ENCODE peak calls at places on chromosome 3, in seven cellular contexts. E is endothelial cell of umbilical vein; T is fibroblast of pulmonary artery; P is mucosa of gallbladder; Q is GM12865; Z is HT1080; S is activated CD8-positive, alpha-beta T cell treated with anti-CD3 and anti-CD28 coated beads, Interleukin-2, amount 10 ng/mL, durations not matched to agents 7 days and 5 days. R is an unnamed sample.

GRCh38 chr3:78913711-78914110 is 854.1 kb downstream of the ROBO1 start:
- DNase-seq in E (no peak), T (no peak), P (no peak), Q (no peak), Z (no peak), S (no peak), R (no peak)

GRCh38 chr3:72018339-72018984 is 233.5 kb upstream of the PROK2 start:
- DNase-seq in E (no peak), T (no peak), P (no peak), Q (no peak), Z (peak), S (no peak), R (no peak)

GRCh38 chr3:107283948-107284347 is 93.3 kb upstream of the CCDC54 start:
- DNase-seq in E (no peak), T (peak), P (no peak), Q (no peak), Z (no peak), S (no peak), R (no peak)

GRCh38 chr3:123764642-123765041 is 119.5 kb downstream of the MYLK start:
- DNase-seq in E (no peak), T (no peak), P (no peak), Q (no peak), Z (no peak), S (no peak), R (no peak)

GRCh38 chr3:177427096-177427495 is 229.8 kb upstream of the TBL1XR1 start:
- DNase-seq in E (no peak), T (no peak), P (no peak), Q (peak), Z (no peak), S (peak), R (no peak)

GRCh38 chr3:127739347-127740135 is 66.8 kb downstream of the ABTB1 start:
- DNase-seq in E (no peak), T (no peak), P (no peak), Q (no peak), Z (no peak), S (no peak), R (no peak)

GRCh38 chr3:195025881-195026200 is 245.1 kb downstream of the XXYLT1 start:
- DNase-seq in E (no peak), T (no peak), P (no peak), Q (no peak), Z (no peak), S (no peak), R (no peak)

GRCh38 chr3:112646623-112647022 is 5.7 kb upstream of the CCDC80 start:
- DNase-seq in E (no peak), T (no peak), P (no peak), Q (no peak), Z (peak), S (no peak), R (no peak)

GRCh38 chr3:80232760-80233159 is 465.0 kb upstream of the ROBO1 start:
- DNase-seq in E (peak), T (peak), P (no peak), Q (no peak), Z (peak), S (no peak), R (no peak)

GRCh38 chr3:69433938-69434263 is 48.0 kb upstream of the FRMD4B start:
- DNase-seq in E (no peak), T (no peak), P (no peak), Q (peak), Z (peak), S (no peak), R (no peak)

GRCh38 chr3:55402886-55403605 is 84.1 kb downstream of the WNT5A start:
- DNase-seq in E (no peak), T (no peak), P (no peak), Q (no peak), Z (peak), S (no peak), R (no peak)

GRCh38 chr3:98778383-98778782 is 15.2 kb downstream of the ST3GAL6 start:
- DNase-seq in E (peak), T (no peak), P (no peak), Q (no peak), Z (peak), S (no peak), R (no peak)

GRCh38 chr3:50347187-50347813 is 1.8 kb upstream of the ZMYND10 start:
- DNase-seq in E (peak), T (peak), P (peak), Q (peak), Z (peak), S (peak), R (peak)

GRCh38 chr3:36444909-36445308 is 64.6 kb downstream of the STAC start:
- DNase-seq in E (no peak), T (no peak), P (no peak), Q (no peak), Z (peak), S (no peak), R (no peak)